ENCODE peak calls at places on chromosomes 2 and 18, in five cellular contexts. C is NCI-H1417, N is cardiac fibroblast, Y is NCI-H345, O is mesendoderm. S is an unnamed sample.

GRCh38 chr18:48756511-48757226 is 194.1 kb downstream of the SMAD7 start:
- DNase-seq in Y (no peak), C (no peak), N (no peak), O (no peak), S (no peak)

GRCh38 chr2:157261199-157261782 is 3.8 kb downstream of the GALNT5 start:
- DNase-seq in Y (peak), C (no peak), O (peak), N (peak), S (peak)

GRCh38 chr2:225512873-225513580 is 113.5 kb downstream of the NYAP2 start:
- DNase-seq in N (peak), O (no peak), Y (no peak), C (no peak), S (peak)

GRCh38 chr2:46122318-46122970 is 174.8 kb upstream of the EPAS1 start:
- DNase-seq in O (no peak), Y (no peak), N (peak), C (no peak), S (peak)

GRCh38 chr2:67782443-67782842 is 280.4 kb downstream of the C1D start:
- DNase-seq in C (no peak), O (no peak), N (peak), Y (no peak), S (peak)

GRCh38 chr2:174325932-174326879 is 8.5 kb upstream of the SP9 start:
- DNase-seq in C (no peak), N (no peak), O (peak), Y (no peak), S (peak)

GRCh38 chr2:1687254-1687653 is 57.1 kb downstream of the PXDN start:
- DNase-seq in Y (no peak), C (no peak), N (no peak), O (no peak), S (no peak)

GRCh38 chr2:224160917-224161316 is 121.8 kb upstream of the SERPINE2 start:
- DNase-seq in O (no peak), Y (no peak), N (peak), C (no peak), S (no peak)

S was measured in fibroblast of villous mesenchyme.